ENCODE peak calls at places on chromosomes 11 and 22, in five cellular contexts. A is RWPE1, G is fibroblast of villous mesenchyme, R is GM12865, K is AG04450. C is an unnamed sample.

GRCh38 chr11:30487200-30487898 is 98.8 kb downstream of the MPPED2 start:
- DNase-seq in A (no peak), G (no peak), R (no peak), K (no peak), C (no peak)

GRCh38 chr11:113805640-113806039 is 26.0 kb downstream of the CLDN25 start:
- DNase-seq in A (no peak), G (no peak), R (no peak), K (no peak), C (no peak)

GRCh38 chr11:126127898-126128297 is 65.2 kb upstream of the CDON start:
- DNase-seq in A (no peak), G (no peak), R (no peak), K (no peak), C (no peak)

GRCh38 chr22:22897036-22897435 is 9.4 kb downstream of the IGLL5 start:
- DNase-seq in A (no peak), G (no peak), R (no peak), K (no peak), C (peak; percentile 11)

GRCh38 chr11:74008373-74009229 is at the start of gene UCP3:
- DNase-seq in A (no peak), G (no peak), R (no peak), K (no peak), C (no peak)

GRCh38 chr11:134008593-134008992 is 51.8 kb upstream of the IGSF9B start:
- DNase-seq in A (no peak), G (no peak), R (peak; percentile 8), K (no peak), C (no peak)

GRCh38 chr11:118790357-118791014 is 478 bp downstream of the DDX6 start:
- DNase-seq in A (peak; percentile 41), G (peak; percentile 78), R (peak; percentile 80), K (no peak), C (peak; percentile 74)

GRCh38 chr11:96134622-96135021 is 208.4 kb downstream of the MAML2 start:
- DNase-seq in A (no peak), G (peak; percentile 51), R (no peak), K (no peak), C (no peak)

GRCh38 chr11:65574963-65575567 is 788 bp upstream of the EHBP1L1 start:
- DNase-seq in A (no peak), G (peak; percentile 37), R (no peak), K (no peak), C (peak; percentile 47)

GRCh38 chr22:37589607-37590006 is 9.7 kb upstream of the LGALS2 start:
- DNase-seq in A (no peak), G (no peak), R (no peak), K (no peak), C (no peak)

GRCh38 chr11:103892603-103893002 is 143.8 kb upstream of the DDI1 start:
- DNase-seq in A (peak; percentile 2), G (peak; percentile 33), R (no peak), K (no peak), C (no peak)

GRCh38 chr11:20966489-20966888 is 297.1 kb downstream of the NELL1 start:
- DNase-seq in A (no peak), G (no peak), R (no peak), K (no peak), C (no peak)

GRCh38 chr11:47449541-47449940 is 605 bp upstream of the RAPSN start:
- DNase-seq in A (no peak), G (no peak), R (no peak), K (no peak), C (no peak)

GRCh38 chr11:6655790-6656580 is at the start of gene DCHS1:
- DNase-seq in A (no peak), G (no peak), R (no peak), K (no peak), C (no peak)

GRCh38 chr22:24440718-24441405 is 13.5 kb downstream of the ADORA2A start:
- DNase-seq in A (no peak), G (no peak), R (no peak), K (no peak), C (no peak)

GRCh38 chr11:97955595-97955994 is 1065.2 kb upstream of the CNTN5 start:
- DNase-seq in A (no peak), G (no peak), R (no peak), K (no peak), C (no peak)

GRCh38 chr22:25012743-25013142 is 60.2 kb downstream of the KIAA1671 start:
- DNase-seq in A (no peak), G (no peak), R (no peak), K (no peak), C (no peak)

GRCh38 chr22:28030442-28030841 is 111.4 kb upstream of the PITPNB start:
- DNase-seq in A (no peak), G (no peak), R (no peak), K (no peak), C (no peak)

GRCh38 chr11:34613015-34613414 is 7.9 kb upstream of the EHF start:
- DNase-seq in A (no peak), G (no peak), R (no peak), K (no peak), C (no peak)

GRCh38 chr22:19307872-19308271 is 16.4 kb upstream of the CLTCL1 start:
- DNase-seq in A (no peak), G (no peak), R (no peak), K (no peak), C (no peak)

GRCh38 chr11:116427903-116428637 is 344.7 kb downstream of the BUD13 start:
- DNase-seq in A (no peak), G (no peak), R (no peak), K (no peak), C (no peak)

GRCh38 chr22:41223535-41223934 is 17.2 kb downstream of the CHADL start:
- DNase-seq in A (no peak), G (no peak), R (no peak), K (no peak), C (no peak)

GRCh38 chr22:49094151-49094550 is 733.5 kb downstream of the BRD1 start:
- DNase-seq in A (no peak), G (no peak), R (no peak), K (no peak), C (no peak)

DNA sequence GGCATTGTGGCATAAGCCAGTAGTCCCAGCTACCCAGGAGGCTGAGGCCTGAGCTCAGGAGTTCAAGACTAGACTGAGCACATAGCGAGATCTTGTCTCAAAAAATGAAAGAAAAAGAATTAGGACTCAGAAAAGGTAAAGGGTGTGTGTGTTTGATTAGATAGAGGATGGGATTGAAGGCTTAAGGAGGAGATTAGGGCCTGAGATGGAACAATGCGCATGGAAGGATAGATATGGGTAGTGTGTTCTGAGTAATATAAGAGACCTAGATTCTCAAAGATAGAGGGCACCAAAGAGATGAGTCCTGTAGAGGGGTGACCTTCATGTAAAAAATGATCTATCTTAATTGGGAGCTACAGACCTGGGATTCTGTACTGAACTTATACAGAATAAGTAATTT is 17.3 kb upstream of the RAB30 start:
- DNase-seq in A (no peak), G (no peak), R (no peak), K (no peak), C (no peak)
- TF ChIP-seq CTCF in A (no peak), G (peak; percentile 26), R (peak; percentile 1), K (no peak), C (no peak)

DNA sequence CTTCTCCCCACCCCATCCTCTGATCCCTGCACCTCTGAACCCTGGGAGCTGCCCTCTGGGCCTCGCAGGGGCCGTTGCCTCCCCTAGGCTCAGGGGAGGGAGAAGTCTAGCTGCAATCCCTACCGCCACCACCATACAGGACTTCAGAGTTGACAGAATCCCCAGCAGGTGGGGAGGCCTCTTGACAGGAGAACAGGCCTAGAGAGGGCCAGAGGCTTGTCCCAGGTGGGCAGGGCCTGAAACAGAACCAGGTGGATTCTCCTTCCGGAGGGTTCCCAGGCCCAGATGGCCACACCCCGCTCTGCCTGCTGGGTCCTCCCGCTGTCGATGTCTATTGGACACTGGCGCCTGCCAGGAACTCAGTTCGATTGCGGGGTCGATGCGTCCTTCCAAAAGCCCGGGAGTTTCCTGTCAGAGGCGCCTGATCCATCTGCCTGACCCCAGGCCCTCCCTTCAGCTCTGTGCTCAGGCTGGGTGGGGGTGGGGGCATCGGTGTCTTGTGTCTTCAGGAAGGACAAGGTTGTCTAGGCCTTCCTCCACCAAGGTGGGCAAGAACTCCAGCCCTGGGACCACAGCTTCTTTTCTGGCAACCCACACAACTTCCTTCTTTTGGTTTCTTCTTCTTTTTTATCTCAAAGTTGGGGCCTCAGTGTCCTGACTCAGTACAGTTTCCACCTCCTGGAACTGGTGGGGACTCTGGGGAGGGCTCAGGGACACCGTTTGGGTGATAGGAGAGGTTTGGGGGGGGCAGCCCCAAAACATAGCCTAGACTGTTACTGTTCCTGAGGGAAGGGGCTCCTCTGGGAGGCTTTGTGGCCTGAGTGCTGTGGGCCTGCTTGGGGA is 6.4 kb downstream of the STARD10 start:
- DNase-seq in A (no peak), G (no peak), R (peak; percentile 61), K (no peak), C (peak; percentile 33)
- TF ChIP-seq CTCF in A (no peak), G (peak; percentile 24), R (no peak), K (peak; percentile 4), C (no peak)

GRCh38 chr11:64040684-64041267 is 5.0 kb downstream of the FLRT1 start:
- DNase-seq in A (no peak), G (no peak), R (peak; percentile 19), K (no peak), C (no peak)
- TF ChIP-seq CTCF in A (peak; percentile 26), G (peak; percentile 60), R (peak; percentile 30), K (peak; percentile 42), C (no peak)

GRCh38 chr11:132222345-132222744 is 851.9 kb downstream of the NTM start:
- DNase-seq in A (no peak), G (no peak), R (no peak), K (no peak), C (no peak)

GRCh38 chr11:132220464-132220863 is 850.0 kb downstream of the NTM start:
- DNase-seq in A (no peak), G (peak; percentile 73), R (no peak), K (peak; percentile 18), C (no peak)

DNA sequence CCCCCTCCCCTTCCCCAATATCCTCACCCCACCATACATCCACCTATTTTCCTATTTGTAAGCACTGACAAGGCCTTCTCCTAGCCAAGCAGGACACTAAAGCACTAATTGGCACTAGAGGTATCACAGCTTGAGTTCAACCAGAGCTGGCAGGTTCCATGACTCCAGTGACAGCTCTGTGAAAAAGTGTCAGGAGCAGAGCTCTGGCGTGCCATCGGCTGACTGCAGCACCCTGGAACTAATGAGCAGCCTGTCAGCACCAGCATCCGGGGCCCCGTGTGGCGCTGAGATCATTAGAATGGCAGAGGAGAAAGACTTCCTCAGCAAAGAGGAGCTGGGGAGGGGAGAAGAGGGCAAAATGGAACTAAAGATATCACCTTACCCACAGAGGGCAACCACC is 847.4 kb downstream of the NTM start:
- DNase-seq in A (no peak), G (no peak), R (no peak), K (no peak), C (no peak)
- TF ChIP-seq CTCF in A (no peak), G (no peak), R (no peak), K (no peak), C (no peak)